ENCODE peak calls at places on chromosomes 12 and 14, in seven cellular contexts. N is CD4-positive, CD25-positive, alpha-beta regulatory T cell; E is pancreas; B is stomach; T is neural progenitor cell; C is IMR-90; L is mucosa of descending colon. A is an unnamed sample.

GRCh38 chr14:59325906-59326305 is 137.4 kb downstream of the DAAM1 start:
- DNase-seq in N (no peak), T (no peak), L (no peak), E (no peak), B (no peak), C (peak; percentile 84), A (no peak)

GRCh38 chr14:70906785-70907171 is 481 bp upstream of the PCNX1 start:
- DNase-seq in N (no peak), E (no peak), T (no peak), B (no peak), C (no peak), L (no peak), A (no peak)

GRCh38 chr14:104559043-104559768 is 20.4 kb upstream of the C14orf180 start:
- DNase-seq in T (no peak), L (peak; percentile 11), E (peak; percentile 47), C (no peak), N (no peak), B (no peak), A (no peak)

GRCh38 chr12:39646963-39647362 is 27.4 kb upstream of the ABCD2 start:
- DNase-seq in L (no peak), C (no peak), E (no peak), N (no peak), T (no peak), B (no peak), A (no peak)

GRCh38 chr12:26636710-26637328 is 196.2 kb downstream of the ITPR2 start:
- DNase-seq in N (no peak), B (no peak), C (peak; percentile 74), E (no peak), L (no peak), T (no peak), A (no peak)

GRCh38 chr14:88289996-88290395 is 33.1 kb downstream of the KCNK10 start:
- DNase-seq in T (peak; percentile 16), B (no peak), C (no peak), N (no peak), L (no peak), E (no peak), A (no peak)

GRCh38 chr14:49303952-49304516 is 282.1 kb downstream of the RPS29 start:
- DNase-seq in T (peak; percentile 73), C (peak; percentile 13), B (no peak), E (no peak), L (no peak), N (no peak), A (peak; percentile 1)

GRCh38 chr12:77189463-77189862 is 124.1 kb upstream of the E2F7 start:
- DNase-seq in L (no peak), E (no peak), B (no peak), N (no peak), T (no peak), C (peak; percentile 80), A (no peak)

GRCh38 chr14:69586420-69586819 is 11.7 kb upstream of the CCDC177 start:
- DNase-seq in C (no peak), E (no peak), N (no peak), B (no peak), L (no peak), T (no peak), A (no peak)

GRCh38 chr12:70756118-70756517 is 118.9 kb upstream of the PTPRB start:
- DNase-seq in T (no peak), N (no peak), C (peak; percentile 20), E (no peak), L (no peak), B (no peak), A (peak; percentile 76)

GRCh38 chr14:77790566-77791224 is 9.2 kb upstream of the ADCK1 start:
- DNase-seq in T (no peak), E (no peak), L (no peak), C (no peak), N (no peak), B (no peak), A (no peak)

GRCh38 chr12:31231611-31232360 is 94.2 kb downstream of the SINHCAF start:
- DNase-seq in N (no peak), B (no peak), E (no peak), C (no peak), L (no peak), T (no peak), A (no peak)

GRCh38 chr12:132551271-132552120 is 58.9 kb downstream of the LRCOL1 start:
- DNase-seq in T (no peak), E (no peak), N (no peak), L (no peak), C (no peak), B (no peak), A (no peak)

GRCh38 chr14:91870001-91870400 is 2.7 kb upstream of the TC2N start:
- DNase-seq in L (peak; percentile 60), E (no peak), B (no peak), C (no peak), T (no peak), N (peak; percentile 82), A (peak; percentile 61)

GRCh38 chr14:35117112-35117511 is 4.7 kb downstream of the PPP2R3C start:
- DNase-seq in B (no peak), E (no peak), C (no peak), T (no peak), N (no peak), L (no peak), A (no peak)

GRCh38 chr12:58639323-58639934 is 280.9 kb downstream of the LRIG3 start:
- DNase-seq in B (no peak), T (no peak), C (peak; percentile 71), N (no peak), E (no peak), L (no peak), A (no peak)

GRCh38 chr12:111687255-111687654 is 1.4 kb downstream of the ACAD10 start:
- DNase-seq in E (no peak), T (no peak), L (no peak), B (no peak), N (no peak), C (no peak), A (peak; percentile 6)

GRCh38 chr12:31322651-31323248 is 3.2 kb downstream of the SINHCAF start:
- DNase-seq in C (peak; percentile 59), E (no peak), B (no peak), T (peak; percentile 33), L (no peak), N (no peak), A (peak; percentile 24)

GRCh38 chr12:110102255-110102654 is 21.9 kb upstream of the IFT81 start:
- DNase-seq in N (peak; percentile 19), E (no peak), L (no peak), B (no peak), C (peak; percentile 64), T (peak; percentile 68), A (peak; percentile 31)

GRCh38 chr12:59700145-59700435 is 104.3 kb downstream of the SLC16A7 start:
- DNase-seq in B (no peak), E (no peak), N (no peak), T (no peak), C (no peak), L (no peak), A (no peak)

GRCh38 chr14:73295198-73295796 is 58.0 kb downstream of the PAPLN start:
- DNase-seq in C (peak; percentile 31), E (no peak), L (no peak), T (peak; percentile 65), B (no peak), N (peak; percentile 49), A (peak; percentile 58)

GRCh38 chr12:92134638-92135274 is 10.9 kb downstream of the BTG1 start:
- DNase-seq in L (no peak), C (peak; percentile 84), E (no peak), T (no peak), N (no peak), B (no peak), A (no peak)
- H3K4me1 ChIP-seq in L (peaks cover 30% of the 10 kb centered on the region), C (peaks cover 19% of the 10 kb centered on the region), E (peaks cover 72% of the 10 kb centered on the region), T (peaks cover 54% of the 10 kb centered on the region), N (peaks cover 73% of the 10 kb centered on the region), B (peaks cover 100% of the 10 kb centered on the region), A (peaks cover 33% of the 10 kb centered on the region)

GRCh38 chr12:73418541-73418940 is 1119.1 kb upstream of the ATXN7L3B start:
- DNase-seq in B (no peak), E (no peak), L (no peak), T (no peak), C (no peak), N (no peak), A (no peak)

GRCh38 chr12:73413974-73414373 is 1123.7 kb upstream of the ATXN7L3B start:
- DNase-seq in N (no peak), E (no peak), L (no peak), B (no peak), T (no peak), C (no peak), A (no peak)

DNA sequence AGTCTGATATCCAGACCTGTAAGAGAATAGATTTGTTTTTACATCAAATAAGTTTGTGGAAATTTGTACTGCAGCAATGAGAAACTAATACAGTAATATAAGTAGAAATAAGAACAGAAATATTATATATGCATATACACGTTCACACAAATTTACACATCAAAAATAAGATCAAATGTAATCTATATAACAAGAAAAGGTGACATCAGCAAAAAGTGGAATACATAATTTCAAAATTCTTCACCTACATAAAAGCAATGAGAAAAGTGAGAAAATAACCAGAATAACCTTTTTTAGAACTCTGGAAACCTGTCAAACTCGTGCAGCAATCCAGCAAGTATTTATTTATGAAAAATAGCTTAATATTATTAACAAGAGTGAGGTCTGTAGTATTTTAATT is 1124.6 kb upstream of the ATXN7L3B start:
- DNase-seq in T (no peak), B (no peak), N (no peak), E (no peak), L (no peak), C (no peak), A (no peak)
- H3K9me3 ChIP-seq in T (peaks cover 9% of the 10 kb centered on the region), B (peaks cover 16% of the 10 kb centered on the region), N (peaks cover 12% of the 10 kb centered on the region), E (no peaks in the 10 kb centered on the region), L (peaks cover 29% of the 10 kb centered on the region), C (peaks cover 3% of the 10 kb centered on the region), A (no peaks in the 10 kb centered on the region)

DNA sequence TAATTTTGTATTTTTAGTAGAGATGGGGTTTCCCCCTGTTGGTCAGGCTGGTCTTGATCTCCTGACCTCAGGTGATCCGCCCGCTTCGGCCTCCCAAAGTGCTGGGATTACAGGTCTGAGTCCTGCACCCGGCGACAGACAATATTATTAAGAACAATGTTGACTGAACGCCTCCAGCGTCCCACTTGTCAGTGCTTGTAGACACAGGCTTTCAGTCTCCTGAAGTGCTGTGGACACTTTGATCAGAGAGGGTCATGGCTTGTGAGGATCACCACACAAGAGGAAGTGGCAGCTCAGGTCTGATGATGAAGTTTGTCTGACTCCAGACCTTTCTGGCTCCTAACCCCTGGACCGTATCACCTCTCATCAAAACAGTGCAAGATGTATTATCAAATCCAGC is 114.6 kb downstream of the CHST11 start:
- DNase-seq in N (no peak), B (no peak), T (no peak), L (no peak), C (no peak), E (no peak), A (no peak)
- H3K4me1 ChIP-seq in N (peaks cover 45% of the 10 kb centered on the region), B (peaks cover 27% of the 10 kb centered on the region), T (no peaks in the 10 kb centered on the region), L (no peaks in the 10 kb centered on the region), C (no peaks in the 10 kb centered on the region), E (no peaks in the 10 kb centered on the region), A (peaks cover 2% of the 10 kb centered on the region)

DNA sequence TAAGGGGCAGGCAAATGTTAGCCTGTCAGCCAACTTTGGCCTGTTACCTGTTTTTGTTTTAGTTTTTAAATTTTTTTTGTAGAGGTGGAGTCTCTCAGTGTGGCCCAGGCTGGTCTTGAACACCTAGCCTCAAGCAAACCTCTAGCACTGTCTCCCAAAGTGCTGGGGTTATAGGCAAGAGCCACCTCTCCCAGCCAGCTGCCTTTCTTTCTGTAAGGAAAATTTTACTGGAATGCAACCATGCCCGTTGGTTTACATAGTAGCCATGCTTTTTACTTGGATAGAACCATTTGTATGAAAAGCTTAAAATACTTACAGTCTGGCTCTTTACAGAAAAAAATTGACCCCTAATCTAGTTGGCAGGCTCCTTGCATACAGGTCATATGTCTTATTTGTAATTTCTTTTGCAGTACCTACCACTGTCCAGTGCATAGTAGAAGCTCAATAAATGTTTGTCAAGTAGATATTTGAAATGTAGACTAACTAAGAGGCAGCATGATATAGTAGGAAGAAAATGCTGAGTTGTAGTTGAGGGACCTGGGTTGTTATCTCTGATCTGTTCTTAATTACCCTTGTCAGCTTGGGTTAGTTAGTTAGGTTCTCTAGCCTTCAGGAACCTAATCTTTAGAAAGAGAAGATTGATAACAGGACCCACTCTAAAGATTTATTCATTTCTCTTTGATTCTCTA is 4.7 kb downstream of the MDM2 start:
- DNase-seq in T (no peak), C (no peak), E (no peak), B (no peak), N (no peak), L (no peak), A (peak; percentile 29)
- H3K9me3 ChIP-seq in T (no peaks in the 10 kb centered on the region), C (no peaks in the 10 kb centered on the region), E (no peaks in the 10 kb centered on the region), B (no peaks in the 10 kb centered on the region), N (no peaks in the 10 kb centered on the region), L (no peaks in the 10 kb centered on the region), A (no peaks in the 10 kb centered on the region)